ENCODE peak calls at places on chromosome 22, in nine cellular contexts. P, J, M, H, A, X, T, W and E are unnamed samples.

GRCh38 chr22:30087611-30088010 is 7.3 kb downstream of the HORMAD2 start:
- DNase-seq in P (no peak), J (no peak), M (no peak), H (no peak), A (no peak), X (no peak), T (no peak), W (no peak), E (no peak)

GRCh38 chr22:39457546-39458442 is 982 bp downstream of the MGAT3 start:
- DNase-seq in P (peak), J (no peak), M (no peak), H (peak), A (no peak), X (peak), T (no peak), W (no peak), E (no peak)

GRCh38 chr22:36528336-36528735 is 630 bp downstream of the EIF3D start:
- DNase-seq in P (peak), J (no peak), M (no peak), H (no peak), A (no peak), X (no peak), T (no peak), W (no peak), E (no peak)

GRCh38 chr22:40236131-40236665 is 58.5 kb downstream of the TNRC6B start:
- DNase-seq in P (no peak), J (no peak), M (no peak), H (no peak), A (no peak), X (no peak), T (no peak), W (no peak), E (no peak)

GRCh38 chr22:37982151-37982838 is 2.1 kb downstream of the SOX10 start:
- DNase-seq in P (no peak), J (no peak), M (no peak), H (no peak), A (no peak), X (no peak), T (no peak), W (no peak), E (no peak)

GRCh38 chr22:35872451-35872850 is 154.8 kb downstream of the APOL5 start:
- DNase-seq in P (no peak), J (no peak), M (no peak), H (no peak), A (no peak), X (no peak), T (no peak), W (no peak), E (no peak)

GRCh38 chr22:34526681-34527080 is 539.3 kb upstream of the ISX start:
- DNase-seq in P (no peak), J (no peak), M (no peak), H (no peak), A (no peak), X (no peak), T (no peak), W (no peak), E (no peak)

GRCh38 chr22:46043816-46044717 is 67.1 kb upstream of the WNT7B start:
- DNase-seq in P (no peak), J (no peak), M (no peak), H (no peak), A (no peak), X (no peak), T (no peak), W (no peak), E (no peak)

GRCh38 chr22:44677299-44678244 is 24.4 kb upstream of the PRR5 start:
- DNase-seq in P (no peak), J (no peak), M (no peak), H (no peak), A (no peak), X (no peak), T (no peak), W (no peak), E (no peak)

GRCh38 chr22:17112491-17113042 is 8.6 kb downstream of the TMEM121B start:
- DNase-seq in P (no peak), J (no peak), M (no peak), H (no peak), A (no peak), X (peak), T (no peak), W (no peak), E (no peak)

GRCh38 chr22:31262369-31263133 is 29.7 kb downstream of the PIK3IP1 start:
- DNase-seq in P (no peak), J (no peak), M (no peak), H (no peak), A (no peak), X (no peak), T (no peak), W (no peak), E (no peak)

GRCh38 chr22:39528080-39528661 is 4.4 kb downstream of the RPS19BP1 start:
- DNase-seq in P (peak), J (no peak), M (no peak), H (no peak), A (no peak), X (peak), T (no peak), W (no peak), E (no peak)

GRCh38 chr22:25013634-25014033 is 61.1 kb downstream of the KIAA1671 start:
- DNase-seq in P (no peak), J (no peak), M (peak), H (no peak), A (no peak), X (peak), T (no peak), W (peak), E (no peak)

GRCh38 chr22:37079668-37080171 is 28.2 kb downstream of the KCTD17 start:
- DNase-seq in P (peak), J (no peak), M (no peak), H (no peak), A (peak), X (no peak), T (peak), W (peak), E (no peak)

GRCh38 chr22:21657361-21658118 is 8.3 kb upstream of the PPIL2 start:
- DNase-seq in P (peak), J (peak), M (no peak), H (no peak), A (peak), X (peak), T (peak), W (no peak), E (no peak)

GRCh38 chr22:40418366-40419201 is 48.2 kb downstream of the SGSM3 start:
- DNase-seq in P (no peak), J (no peak), M (no peak), H (peak), A (no peak), X (peak), T (no peak), W (no peak), E (no peak)

GRCh38 chr22:49992921-49993648 is 19.5 kb downstream of the IL17REL start:
- DNase-seq in P (peak), J (peak), M (no peak), H (peak), A (peak), X (no peak), T (peak), W (peak), E (no peak)

GRCh38 chr22:50102946-50103345 is 13.1 kb downstream of the MOV10L1 start:
- DNase-seq in P (no peak), J (no peak), M (no peak), H (no peak), A (no peak), X (peak), T (no peak), W (no peak), E (no peak)

GRCh38 chr22:17964153-17964552 is 60.2 kb downstream of the MICAL3 start:
- DNase-seq in P (peak), J (no peak), M (no peak), H (no peak), A (no peak), X (no peak), T (no peak), W (no peak), E (no peak)

GRCh38 chr22:35070451-35071093 is 4.6 kb downstream of the ISX start:
- DNase-seq in P (no peak), J (no peak), M (no peak), H (no peak), A (no peak), X (no peak), T (no peak), W (no peak), E (peak)